ENCODE peak calls at places on chromosome X, in six cellular contexts. Q, H, X, K, O and E are unnamed samples.

GRCh38 chrX:43436497-43436896 is 219.6 kb upstream of the MAOA start:
- DNase-seq in Q (no peak), H (no peak), X (no peak), K (no peak), O (no peak), E (no peak)

GRCh38 chrX:136767104-136767941 is 13.4 kb downstream of the ARHGEF6 start:
- DNase-seq in Q (no peak), H (peak; percentile 39), X (peak; percentile 55), K (peak; percentile 31), O (peak; percentile 42), E (peak; percentile 70)

GRCh38 chrX:43813898-43814297 is 68.4 kb downstream of the MAOB start:
- DNase-seq in Q (no peak), H (no peak), X (peak; percentile 19), K (no peak), O (no peak), E (no peak)

GRCh38 chrX:75149654-75150053 is 6.4 kb downstream of the ABCB7 start:
- DNase-seq in Q (no peak), H (no peak), X (no peak), K (no peak), O (no peak), E (no peak)

GRCh38 chrX:43313035-43313434 is 343.1 kb upstream of the MAOA start:
- DNase-seq in Q (no peak), H (no peak), X (no peak), K (no peak), O (no peak), E (no peak)

GRCh38 chrX:43707812-43708548 is 51.9 kb downstream of the MAOA start:
- DNase-seq in Q (no peak), H (no peak), X (no peak), K (no peak), O (no peak), E (peak; percentile 86)

GRCh38 chrX:108299101-108299591 is 139.1 kb downstream of the COL4A6 start:
- DNase-seq in Q (no peak), H (no peak), X (no peak), K (no peak), O (no peak), E (no peak)

GRCh38 chrX:129115104-129115503 is 408.2 kb downstream of the SMARCA1 start:
- DNase-seq in Q (no peak), H (no peak), X (peak; percentile 7), K (no peak), O (no peak), E (no peak)

GRCh38 chrX:275967-276587 is 5.1 kb upstream of the PLCXD1 start:
- DNase-seq in Q (peak; percentile 76), H (peak; percentile 25), X (peak; percentile 61), K (peak; percentile 43), O (no peak), E (peak; percentile 90)

GRCh38 chrX:38817004-38817703 is 15.9 kb downstream of the MID1IP1 start:
- DNase-seq in Q (no peak), H (no peak), X (no peak), K (no peak), O (no peak), E (no peak)

GRCh38 chrX:119015407-119016242 is 41.2 kb downstream of the LONRF3 start:
- DNase-seq in Q (no peak), H (no peak), X (peak; percentile 48), K (no peak), O (no peak), E (peak; percentile 43)

GRCh38 chrX:49108641-49109040 is 14.9 kb downstream of the GPKOW start:
- DNase-seq in Q (no peak), H (no peak), X (no peak), K (no peak), O (no peak), E (no peak)

GRCh38 chrX:53723381-53723780 is 36.9 kb upstream of the HUWE1 start:
- DNase-seq in Q (no peak), H (no peak), X (no peak), K (no peak), O (no peak), E (no peak)

GRCh38 chrX:153643431-153644351 is 3.3 kb upstream of the DUSP9 start:
- DNase-seq in Q (peak; percentile 35), H (no peak), X (no peak), K (no peak), O (no peak), E (no peak)

GRCh38 chrX:75181721-75182120 is 25.6 kb upstream of the ABCB7 start:
- DNase-seq in Q (no peak), H (no peak), X (no peak), K (no peak), O (no peak), E (no peak)

GRCh38 chrX:106952988-106953387 is 32.8 kb downstream of the CLDN2 start:
- DNase-seq in Q (no peak), H (no peak), X (no peak), K (no peak), O (peak; percentile 2), E (no peak)

GRCh38 chrX:153900806-153901752 is 3.4 kb upstream of the AVPR2 start:
- DNase-seq in Q (peak; percentile 83), H (peak; percentile 45), X (peak; percentile 66), K (peak; percentile 35), O (peak; percentile 55), E (peak; percentile 30)

GRCh38 chrX:7987160-7987992 is 60.2 kb upstream of the PNPLA4 start:
- DNase-seq in Q (no peak), H (no peak), X (no peak), K (no peak), O (no peak), E (no peak)

GRCh38 chrX:51487960-51488267 is 8.5 kb downstream of the NUDT11 start:
- DNase-seq in Q (no peak), H (no peak), X (no peak), K (no peak), O (no peak), E (no peak)

GRCh38 chrX:135522878-135523693 is 2.6 kb downstream of the INTS6L start:
- DNase-seq in Q (no peak), H (no peak), X (no peak), K (no peak), O (no peak), E (no peak)

GRCh38 chrX:55167124-55167523 is 53.0 kb upstream of the PAGE5 start:
- DNase-seq in Q (no peak), H (no peak), X (no peak), K (no peak), O (no peak), E (no peak)

GRCh38 chrX:47179221-47179927 is 14.3 kb upstream of the UBA1 start:
- DNase-seq in Q (peak; percentile 51), H (no peak), X (no peak), K (no peak), O (no peak), E (no peak)

GRCh38 chrX:3526749-3527148 is 180.3 kb upstream of the MXRA5 start:
- DNase-seq in Q (no peak), H (no peak), X (no peak), K (no peak), O (no peak), E (no peak)

GRCh38 chrX:130118941-130119640 is 8.8 kb upstream of the ELF4 start:
- DNase-seq in Q (no peak), H (no peak), X (no peak), K (no peak), O (no peak), E (no peak)

GRCh38 chrX:13147758-13148157 is 103.3 kb upstream of the FAM9C start:
- DNase-seq in Q (no peak), H (no peak), X (no peak), K (no peak), O (no peak), E (no peak)

GRCh38 chrX:109384569-109385174 is 97.2 kb downstream of the GUCY2F start:
- DNase-seq in Q (no peak), H (no peak), X (peak; percentile 2), K (no peak), O (no peak), E (no peak)

GRCh38 chrX:22073928-22074327 is 41.8 kb downstream of the PHEX start:
- DNase-seq in Q (no peak), H (no peak), X (no peak), K (no peak), O (no peak), E (no peak)

GRCh38 chrX:13008189-13008533 is 33.3 kb downstream of the TMSB4X start:
- DNase-seq in Q (no peak), H (no peak), X (no peak), K (no peak), O (no peak), E (no peak)

GRCh38 chrX:132692066-132692465 is 203.2 kb upstream of the MBNL3 start:
- DNase-seq in Q (no peak), H (no peak), X (no peak), K (no peak), O (no peak), E (no peak)

GRCh38 chrX:106220177-106220576 is 52.1 kb downstream of the PWWP3B start:
- DNase-seq in Q (no peak), H (no peak), X (no peak), K (no peak), O (no peak), E (no peak)

GRCh38 chrX:150934453-150934852 is 36.0 kb upstream of the CD99L2 start:
- DNase-seq in Q (no peak), H (no peak), X (no peak), K (no peak), O (no peak), E (no peak)

GRCh38 chrX:20727447-20727846 is 460.7 kb upstream of the RPS6KA3 start:
- DNase-seq in Q (no peak), H (no peak), X (no peak), K (no peak), O (no peak), E (no peak)

GRCh38 chrX:9372866-9373265 is 92.0 kb upstream of the TBL1X start:
- DNase-seq in Q (no peak), H (no peak), X (no peak), K (no peak), O (no peak), E (no peak)

GRCh38 chrX:72299891-72300630 is 5.7 kb downstream of the CITED1 start:
- DNase-seq in Q (no peak), H (no peak), X (no peak), K (no peak), O (no peak), E (no peak)

GRCh38 chrX:68726366-68726765 is 78.9 kb downstream of the STARD8 start:
- DNase-seq in Q (no peak), H (no peak), X (no peak), K (no peak), O (no peak), E (peak; percentile 11)